ENCODE peak calls at places on chromosomes 2 and 18, in four cellular contexts. K is K562, X is SK-N-SH, I is GM12891. R is an unnamed sample.

GRCh38 chr18:6571239-6571602 is 156.5 kb upstream of the L3MBTL4 start:
- DNase-seq in K (no peak), X (no peak), I (no peak), R (no peak)

GRCh38 chr18:79378416-79379250 is 17.1 kb upstream of the NFATC1 start:
- DNase-seq in K (peak; percentile 58), X (peak; percentile 67), I (peak; percentile 80), R (peak; percentile 81)

GRCh38 chr2:54613794-54614257 is 109.6 kb upstream of the EML6 start:
- DNase-seq in K (no peak), X (no peak), I (no peak), R (no peak)

GRCh38 chr2:131039908-131040660 is 53.2 kb downstream of the FAM168B start:
- DNase-seq in K (no peak), X (no peak), I (no peak), R (no peak)

GRCh38 chr2:67851946-67852345 is 210.9 kb downstream of the C1D start:
- DNase-seq in K (no peak), X (no peak), I (no peak), R (no peak)

GRCh38 chr2:28300489-28300888 is 92.2 kb upstream of the FOSL2 start:
- DNase-seq in K (no peak), X (no peak), I (no peak), R (no peak)

GRCh38 chr2:67463810-67464209 is 66.7 kb downstream of the ETAA1 start:
- DNase-seq in K (no peak), X (no peak), I (no peak), R (no peak)

GRCh38 chr2:109609352-109610024 is 4.3 kb downstream of the SEPTIN10 start:
- DNase-seq in K (no peak), X (no peak), I (no peak), R (no peak)

GRCh38 chr2:8496617-8497016 is 185.2 kb upstream of the ID2 start:
- DNase-seq in K (no peak), X (no peak), I (no peak), R (no peak)

DNA sequence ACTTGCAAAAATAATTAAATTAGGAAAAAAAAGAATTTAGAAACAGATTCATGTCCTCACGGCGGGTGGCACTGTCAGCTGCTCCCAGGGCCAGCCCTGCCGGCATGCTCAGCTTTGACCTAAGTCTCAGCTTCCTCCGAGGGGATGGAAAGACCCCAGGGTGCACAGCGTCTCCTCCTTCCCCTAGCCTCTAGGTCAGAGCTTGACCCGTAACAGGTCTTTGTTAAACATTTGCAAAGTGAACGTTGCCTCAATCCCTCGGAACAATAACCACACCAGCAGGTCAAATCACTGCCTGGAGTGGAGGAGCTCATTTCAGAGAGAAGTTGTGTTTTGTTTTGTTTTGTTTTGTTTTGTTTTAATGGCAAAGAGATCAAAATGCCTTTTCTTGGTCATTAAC is 171.3 kb downstream of the TMEM18 start:
- DNase-seq in K (no peak), X (no peak), I (no peak), R (no peak)
- TF ChIP-seq TAF1 in K (no peak), X (no peak), I (no peak), R (no peak)

DNA sequence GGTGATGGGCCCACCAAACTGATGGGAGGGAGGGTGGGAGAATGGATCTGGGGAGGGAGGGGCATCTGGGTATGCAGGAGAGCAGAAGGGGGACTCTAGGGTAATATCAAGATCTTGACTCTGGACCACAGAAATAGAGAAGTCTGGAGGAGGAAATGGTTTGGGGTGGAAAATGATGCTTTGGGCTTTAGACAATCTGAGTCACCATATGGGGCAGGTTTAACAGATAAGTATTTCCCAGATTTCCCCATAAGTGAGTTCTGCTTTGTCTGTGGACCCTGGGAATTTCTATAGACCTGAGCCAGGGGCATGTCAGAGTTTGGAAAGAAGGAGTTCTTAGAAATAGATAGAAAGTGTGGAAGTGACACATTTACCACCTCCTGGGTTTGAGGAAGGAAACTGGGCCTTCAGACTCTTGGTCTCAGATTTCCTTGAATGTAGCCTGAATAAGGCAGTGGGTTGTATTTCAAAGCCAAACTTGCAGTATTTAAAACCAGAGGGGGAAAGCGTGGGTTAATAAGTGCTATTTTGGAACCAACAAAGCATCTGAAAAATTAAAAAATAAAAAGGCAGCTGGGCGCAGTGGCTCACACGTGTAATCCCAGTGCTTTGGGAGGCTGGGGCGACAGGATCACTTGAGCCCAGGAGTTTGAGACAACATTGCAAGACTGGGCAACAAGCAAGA is 15.1 kb upstream of the IL1A start:
- DNase-seq in K (no peak), X (no peak), I (no peak), R (no peak)
- TF ChIP-seq TAF1 in K (no peak), X (no peak), I (no peak), R (no peak)

GRCh38 chr18:8084160-8084559 is 517.0 kb downstream of the PTPRM start:
- DNase-seq in K (peak; percentile 37), X (peak; percentile 38), I (no peak), R (no peak)
- TF ChIP-seq TAF1 in K (no peak), X (no peak), I (no peak), R (no peak)

GRCh38 chr2:165691615-165692014 is 102.4 kb downstream of the GALNT3 start:
- DNase-seq in K (no peak), X (no peak), I (no peak), R (no peak)
- TF ChIP-seq TAF1 in K (no peak), X (no peak), I (no peak), R (no peak)

GRCh38 chr2:155815851-155816250 is 516.7 kb downstream of the NR4A2 start:
- DNase-seq in K (peak; percentile 11), X (peak; percentile 8), I (peak; percentile 1), R (no peak)
- TF ChIP-seq TAF1 in K (no peak), X (no peak), I (no peak), R (no peak)